ENCODE peak calls at places on chromosome 2, in four cellular contexts. G is Right ventricle myocardium superior, S is neural crest cell, L is NCI-H2029 treated with DMSO at 0.1 percent for 48 hours. Z is an unnamed sample.

GRCh38 chr2:110979834-110980612 is 140.7 kb upstream of the BCL2L11 start:
- DNase-seq in G (no peak), S (no peak), L (no peak), Z (no peak)

GRCh38 chr2:120243211-120243610 is 9.4 kb upstream of the RALB start:
- DNase-seq in G (no peak), S (no peak), L (no peak), Z (no peak)

GRCh38 chr2:232009639-232010274 is 48.2 kb downstream of the DIS3L2 start:
- DNase-seq in G (no peak), S (no peak), L (no peak), Z (no peak)

GRCh38 chr2:239598011-239598731 is 197.4 kb upstream of the HDAC4 start:
- DNase-seq in G (no peak), S (no peak), L (no peak), Z (no peak)

GRCh38 chr2:238505119-238505891 is 78.6 kb downstream of the ASB1 start:
- DNase-seq in G (no peak), S (no peak), L (no peak), Z (no peak)

GRCh38 chr2:190482441-190482840 is 52.1 kb downstream of the NEMP2 start:
- DNase-seq in G (no peak), S (no peak), L (no peak), Z (no peak)

GRCh38 chr2:231058761-231059550 is 2.3 kb downstream of the PSMD1 start:
- DNase-seq in G (no peak), S (no peak), L (no peak), Z (no peak)

GRCh38 chr2:225989809-225990208 is 590.3 kb downstream of the NYAP2 start:
- DNase-seq in G (no peak), S (no peak), L (no peak), Z (no peak)

GRCh38 chr2:33806041-33806440 is 206.9 kb upstream of the FAM98A start:
- DNase-seq in G (no peak), S (no peak), L (no peak), Z (no peak)

GRCh38 chr2:144430722-144431163 is 89.2 kb downstream of the ZEB2 start:
- DNase-seq in G (no peak), S (no peak), L (no peak), Z (no peak)

GRCh38 chr2:113178891-113179290 is 5.1 kb downstream of the PSD4 start:
- DNase-seq in G (no peak), S (no peak), L (no peak), Z (no peak)